ENCODE peak calls at places on chromosomes 5 and 9, in six cellular contexts. One of them, this sample, is unnamed. For H3K27me3, the result is how much of the 10 kb centered on the place peaks cover.

GRCh38 chr5:175288048-175288621 is 155.8 kb downstream of the DRD1 start:
- DNase-seq in CD8-positive, alpha-beta memory T cell: no peak
- DNase-seq in PC-3: peak
- DNase-seq in breast epithelium: no peak
- DNase-seq in spleen: no peak
- DNase-seq in brain microvascular endothelial cell: peak
- DNase-seq in this sample: no peak

GRCh38 chr5:75510836-75511434 is 494 bp downstream of the CERT1 start:
- DNase-seq in CD8-positive, alpha-beta memory T cell: peak
- DNase-seq in PC-3: peak
- DNase-seq in breast epithelium: peak
- DNase-seq in spleen: peak
- DNase-seq in brain microvascular endothelial cell: peak
- DNase-seq in this sample: no peak

GRCh38 chr5:62593331-62593730 is 14.7 kb downstream of the LRRC70 start:
- DNase-seq in CD8-positive, alpha-beta memory T cell: no peak
- DNase-seq in PC-3: no peak
- DNase-seq in breast epithelium: no peak
- DNase-seq in spleen: no peak
- DNase-seq in brain microvascular endothelial cell: peak
- DNase-seq in this sample: no peak

GRCh38 chr5:72248352-72249032 is 71.5 kb downstream of the MRPS27 start:
- DNase-seq in CD8-positive, alpha-beta memory T cell: no peak
- DNase-seq in PC-3: peak
- DNase-seq in breast epithelium: peak
- DNase-seq in spleen: no peak
- DNase-seq in brain microvascular endothelial cell: peak
- DNase-seq in this sample: no peak

GRCh38 chr9:101486693-101487442 is 46.8 kb upstream of the RNF20 start:
- DNase-seq in CD8-positive, alpha-beta memory T cell: no peak
- DNase-seq in PC-3: no peak
- DNase-seq in breast epithelium: no peak
- DNase-seq in spleen: peak
- DNase-seq in brain microvascular endothelial cell: no peak
- DNase-seq in this sample: no peak

GRCh38 chr9:117636681-117637080 is 67.5 kb upstream of the TLR4 start:
- DNase-seq in CD8-positive, alpha-beta memory T cell: no peak
- DNase-seq in PC-3: no peak
- DNase-seq in breast epithelium: no peak
- DNase-seq in spleen: no peak
- DNase-seq in brain microvascular endothelial cell: no peak
- DNase-seq in this sample: no peak

GRCh38 chr5:133952729-133953567 is 15.5 kb downstream of the C5orf15 start:
- DNase-seq in CD8-positive, alpha-beta memory T cell: no peak
- DNase-seq in PC-3: no peak
- DNase-seq in breast epithelium: no peak
- DNase-seq in spleen: no peak
- DNase-seq in brain microvascular endothelial cell: peak
- DNase-seq in this sample: no peak

GRCh38 chr5:11385251-11385900 is 518.9 kb downstream of the CTNND2 start:
- DNase-seq in CD8-positive, alpha-beta memory T cell: no peak
- DNase-seq in PC-3: peak
- DNase-seq in breast epithelium: no peak
- DNase-seq in spleen: no peak
- DNase-seq in brain microvascular endothelial cell: no peak
- DNase-seq in this sample: no peak

GRCh38 chr5:154274828-154275185 is 84.3 kb downstream of the GALNT10 start:
- DNase-seq in CD8-positive, alpha-beta memory T cell: no peak
- DNase-seq in PC-3: no peak
- DNase-seq in breast epithelium: no peak
- DNase-seq in spleen: no peak
- DNase-seq in brain microvascular endothelial cell: no peak
- DNase-seq in this sample: no peak

GRCh38 chr5:169302046-169302445 is 1.1 kb upstream of the SLIT3 start:
- DNase-seq in CD8-positive, alpha-beta memory T cell: no peak
- DNase-seq in PC-3: no peak
- DNase-seq in breast epithelium: no peak
- DNase-seq in spleen: no peak
- DNase-seq in brain microvascular endothelial cell: no peak
- DNase-seq in this sample: no peak

GRCh38 chr9:132651259-132651658 is 18.5 kb downstream of the DDX31 start:
- DNase-seq in CD8-positive, alpha-beta memory T cell: no peak
- DNase-seq in PC-3: peak
- DNase-seq in breast epithelium: no peak
- DNase-seq in spleen: no peak
- DNase-seq in brain microvascular endothelial cell: peak
- DNase-seq in this sample: no peak

GRCh38 chr9:15491950-15492349 is 18.8 kb downstream of the PSIP1 start:
- DNase-seq in CD8-positive, alpha-beta memory T cell: no peak
- DNase-seq in PC-3: no peak
- DNase-seq in breast epithelium: no peak
- DNase-seq in spleen: no peak
- DNase-seq in brain microvascular endothelial cell: no peak
- DNase-seq in this sample: no peak

GRCh38 chr9:129258124-129258822 is 80.2 kb upstream of the IER5L start:
- DNase-seq in CD8-positive, alpha-beta memory T cell: peak
- DNase-seq in PC-3: peak
- DNase-seq in breast epithelium: peak
- DNase-seq in spleen: peak
- DNase-seq in brain microvascular endothelial cell: peak
- DNase-seq in this sample: peak

GRCh38 chr9:135225619-135226228 is 138.3 kb downstream of the OLFM1 start:
- DNase-seq in CD8-positive, alpha-beta memory T cell: no peak
- DNase-seq in PC-3: no peak
- DNase-seq in breast epithelium: no peak
- DNase-seq in spleen: peak
- DNase-seq in brain microvascular endothelial cell: no peak
- DNase-seq in this sample: no peak

GRCh38 chr5:151101746-151102145 is 20.9 kb upstream of the TNIP1 start:
- DNase-seq in CD8-positive, alpha-beta memory T cell: peak
- DNase-seq in PC-3: no peak
- DNase-seq in breast epithelium: no peak
- DNase-seq in spleen: peak
- DNase-seq in brain microvascular endothelial cell: no peak
- DNase-seq in this sample: no peak

GRCh38 chr9:78903581-78903980 is 606.7 kb downstream of the PSAT1 start:
- DNase-seq in CD8-positive, alpha-beta memory T cell: no peak
- DNase-seq in PC-3: no peak
- DNase-seq in breast epithelium: no peak
- DNase-seq in spleen: no peak
- DNase-seq in brain microvascular endothelial cell: no peak
- DNase-seq in this sample: no peak

GRCh38 chr5:162209005-162209605 is 141.5 kb downstream of the GABRG2 start:
- DNase-seq in CD8-positive, alpha-beta memory T cell: no peak
- DNase-seq in PC-3: peak
- DNase-seq in breast epithelium: no peak
- DNase-seq in spleen: no peak
- DNase-seq in brain microvascular endothelial cell: peak
- DNase-seq in this sample: no peak

GRCh38 chr5:78221964-78222451 is 72.5 kb downstream of the AP3B1 start:
- DNase-seq in CD8-positive, alpha-beta memory T cell: no peak
- DNase-seq in PC-3: peak
- DNase-seq in breast epithelium: no peak
- DNase-seq in spleen: peak
- DNase-seq in brain microvascular endothelial cell: peak
- DNase-seq in this sample: no peak

GRCh38 chr5:170660531-170660930 is 123.0 kb upstream of the GABRP start:
- DNase-seq in CD8-positive, alpha-beta memory T cell: no peak
- DNase-seq in PC-3: no peak
- DNase-seq in breast epithelium: no peak
- DNase-seq in spleen: no peak
- DNase-seq in brain microvascular endothelial cell: no peak
- DNase-seq in this sample: no peak

GRCh38 chr9:114002986-114003740 is 74.9 kb downstream of the AMBP start:
- DNase-seq in CD8-positive, alpha-beta memory T cell: no peak
- DNase-seq in PC-3: no peak
- DNase-seq in breast epithelium: no peak
- DNase-seq in spleen: peak
- DNase-seq in brain microvascular endothelial cell: no peak
- DNase-seq in this sample: no peak

GRCh38 chr9:94869415-94869838 is 142.9 kb downstream of the AOPEP start:
- DNase-seq in CD8-positive, alpha-beta memory T cell: no peak
- DNase-seq in PC-3: peak
- DNase-seq in breast epithelium: no peak
- DNase-seq in spleen: no peak
- DNase-seq in brain microvascular endothelial cell: peak
- DNase-seq in this sample: no peak

GRCh38 chr9:37480759-37481158 is 5.0 kb upstream of the POLR1E start:
- DNase-seq in CD8-positive, alpha-beta memory T cell: no peak
- DNase-seq in PC-3: no peak
- DNase-seq in breast epithelium: no peak
- DNase-seq in spleen: no peak
- DNase-seq in brain microvascular endothelial cell: no peak
- DNase-seq in this sample: no peak

GRCh38 chr5:150297236-150297890 is 5.3 kb downstream of the ARSI start:
- DNase-seq in CD8-positive, alpha-beta memory T cell: no peak
- DNase-seq in PC-3: no peak
- DNase-seq in breast epithelium: no peak
- DNase-seq in spleen: no peak
- DNase-seq in brain microvascular endothelial cell: no peak
- DNase-seq in this sample: no peak

GRCh38 chr5:3199941-3200340 is 395.7 kb upstream of the IRX1 start:
- DNase-seq in CD8-positive, alpha-beta memory T cell: no peak
- DNase-seq in PC-3: no peak
- DNase-seq in breast epithelium: no peak
- DNase-seq in spleen: no peak
- DNase-seq in brain microvascular endothelial cell: no peak
- DNase-seq in this sample: no peak

DNA sequence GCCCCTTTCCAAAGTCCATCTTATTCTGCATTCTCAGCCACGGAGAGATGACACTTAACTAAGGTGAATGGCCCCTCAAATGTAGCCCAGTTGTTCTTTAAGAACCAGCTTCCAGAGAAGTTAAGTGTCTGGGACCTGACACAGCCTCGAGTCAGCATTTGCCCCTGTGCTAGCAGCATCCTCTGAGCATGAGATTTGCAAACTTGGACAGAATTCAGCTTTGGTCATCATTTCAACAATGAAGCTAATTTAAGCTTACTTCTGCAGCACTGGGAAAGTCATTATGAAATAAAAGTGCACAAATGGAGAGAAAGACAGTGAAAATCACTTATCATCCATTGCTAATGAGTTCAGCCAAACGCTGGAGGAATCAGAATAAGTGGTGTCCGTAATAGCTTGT is 61.9 kb downstream of the FAM78A start:
- DNase-seq in CD8-positive, alpha-beta memory T cell: no peak
- DNase-seq in PC-3: no peak
- DNase-seq in breast epithelium: no peak
- DNase-seq in spleen: no peak
- DNase-seq in brain microvascular endothelial cell: no peak
- DNase-seq in this sample: no peak
- H3K4me3 ChIP-seq in CD8-positive, alpha-beta memory T cell: no peak
- H3K4me3 ChIP-seq in PC-3: no peak
- H3K4me3 ChIP-seq in breast epithelium: no peak
- H3K4me3 ChIP-seq in spleen: no peak
- H3K4me3 ChIP-seq in brain microvascular endothelial cell: no peak
- H3K4me3 ChIP-seq in this sample: no peak

GRCh38 chr9:109557481-109557880 is 59.4 kb upstream of the PTPN3 start:
- DNase-seq in CD8-positive, alpha-beta memory T cell: no peak
- DNase-seq in PC-3: no peak
- DNase-seq in breast epithelium: no peak
- DNase-seq in spleen: no peak
- DNase-seq in brain microvascular endothelial cell: no peak
- DNase-seq in this sample: no peak

GRCh38 chr9:109558718-109559151 is 60.6 kb upstream of the PTPN3 start:
- DNase-seq in CD8-positive, alpha-beta memory T cell: no peak
- DNase-seq in PC-3: no peak
- DNase-seq in breast epithelium: peak
- DNase-seq in spleen: no peak
- DNase-seq in brain microvascular endothelial cell: no peak
- DNase-seq in this sample: no peak

GRCh38 chr9:109556061-109556460 is 58.0 kb upstream of the PTPN3 start:
- DNase-seq in CD8-positive, alpha-beta memory T cell: no peak
- DNase-seq in PC-3: peak
- DNase-seq in breast epithelium: peak
- DNase-seq in spleen: no peak
- DNase-seq in brain microvascular endothelial cell: no peak
- DNase-seq in this sample: no peak

GRCh38 chr9:109555215-109555614 is 57.1 kb upstream of the PTPN3 start:
- DNase-seq in CD8-positive, alpha-beta memory T cell: no peak
- DNase-seq in PC-3: no peak
- DNase-seq in breast epithelium: no peak
- DNase-seq in spleen: no peak
- DNase-seq in brain microvascular endothelial cell: no peak
- DNase-seq in this sample: no peak

GRCh38 chr9:109556786-109557185 is 58.7 kb upstream of the PTPN3 start:
- DNase-seq in CD8-positive, alpha-beta memory T cell: no peak
- DNase-seq in PC-3: no peak
- DNase-seq in breast epithelium: no peak
- DNase-seq in spleen: no peak
- DNase-seq in brain microvascular endothelial cell: no peak
- DNase-seq in this sample: no peak
- H3K27ac ChIP-seq in CD8-positive, alpha-beta memory T cell: no peak
- H3K27ac ChIP-seq in PC-3: no peak
- H3K27ac ChIP-seq in breast epithelium: peak
- H3K27ac ChIP-seq in spleen: no peak
- H3K27ac ChIP-seq in brain microvascular endothelial cell: no peak
- H3K27ac ChIP-seq in this sample: no peak

GRCh38 chr9:92492781-92493401 is 10.6 kb upstream of the ASPN start:
- DNase-seq in CD8-positive, alpha-beta memory T cell: no peak
- DNase-seq in PC-3: no peak
- DNase-seq in breast epithelium: no peak
- DNase-seq in spleen: no peak
- DNase-seq in brain microvascular endothelial cell: no peak
- DNase-seq in this sample: no peak
- H3K27me3 ChIP-seq in CD8-positive, alpha-beta memory T cell: under half
- H3K27me3 ChIP-seq in PC-3: under half
- H3K27me3 ChIP-seq in breast epithelium: under half
- H3K27me3 ChIP-seq in spleen: under half
- H3K27me3 ChIP-seq in brain microvascular endothelial cell: under half
- H3K27me3 ChIP-seq in this sample: under half

GRCh38 chr9:14437336-14438231 is 123.6 kb upstream of the NFIB start:
- DNase-seq in CD8-positive, alpha-beta memory T cell: no peak
- DNase-seq in PC-3: no peak
- DNase-seq in breast epithelium: no peak
- DNase-seq in spleen: no peak
- DNase-seq in brain microvascular endothelial cell: no peak
- DNase-seq in this sample: no peak
- H3K4me3 ChIP-seq in CD8-positive, alpha-beta memory T cell: no peak
- H3K4me3 ChIP-seq in PC-3: no peak
- H3K4me3 ChIP-seq in breast epithelium: no peak
- H3K4me3 ChIP-seq in spleen: no peak
- H3K4me3 ChIP-seq in brain microvascular endothelial cell: no peak
- H3K4me3 ChIP-seq in this sample: no peak

DNA sequence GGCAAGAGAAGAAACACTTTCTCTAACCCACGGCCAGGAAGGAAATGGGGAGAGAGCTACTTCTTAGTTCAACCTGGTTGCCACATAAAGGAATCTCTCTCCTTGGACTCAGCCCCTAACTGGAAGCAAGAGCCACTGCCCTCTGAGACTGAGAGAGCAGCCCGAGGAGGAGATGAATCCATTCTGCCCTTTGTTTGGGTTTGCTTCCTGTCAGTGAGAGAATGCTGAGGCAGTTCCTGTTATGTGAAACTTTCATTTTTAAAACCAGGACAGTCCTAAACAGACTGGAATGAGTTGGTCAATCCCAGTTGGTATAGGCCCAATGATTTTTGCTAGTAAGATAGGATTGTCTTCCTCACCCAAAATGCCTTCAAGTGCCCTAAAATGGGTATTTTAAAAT is 205.1 kb downstream of the NTRK2 start:
- DNase-seq in CD8-positive, alpha-beta memory T cell: no peak
- DNase-seq in PC-3: no peak
- DNase-seq in breast epithelium: no peak
- DNase-seq in spleen: no peak
- DNase-seq in brain microvascular endothelial cell: peak
- DNase-seq in this sample: no peak
- H3K27ac ChIP-seq in CD8-positive, alpha-beta memory T cell: no peak
- H3K27ac ChIP-seq in PC-3: no peak
- H3K27ac ChIP-seq in breast epithelium: peak
- H3K27ac ChIP-seq in spleen: peak
- H3K27ac ChIP-seq in brain microvascular endothelial cell: no peak
- H3K27ac ChIP-seq in this sample: no peak